ENCODE peak calls at places on chromosomes 11 and 22, in nine cellular contexts. V is activated B cell treated with CpG ODN at 0.5 μM for 24 hours, L is AG09309, K is spleen, N is SK-N-SH, M is cardiac muscle cell, B is cardiac fibroblast, W is transverse colon, F is Panc1. D is an unnamed sample.
A peak's percentile ranks its signal among the peaks of the same experiment; 100 is the strongest.

GRCh38 chr11:2775083-2775625 is 75.4 kb upstream of the KCNQ1OT1 start:
- DNase-seq in V (no peak), L (no peak), K (peak; percentile 53), N (no peak), M (no peak), B (no peak), W (no peak), F (no peak), D (no peak)

GRCh38 chr11:13928566-13929251 is 33.8 kb upstream of the SPON1 start:
- DNase-seq in V (no peak), L (peak; percentile 20), K (no peak), N (no peak), M (peak; percentile 90), B (peak; percentile 87), W (no peak), F (no peak), D (no peak)

GRCh38 chr11:116605543-116605942 is 167.2 kb downstream of the BUD13 start:
- DNase-seq in V (no peak), L (no peak), K (no peak), N (no peak), M (peak; percentile 46), B (peak; percentile 27), W (peak; percentile 19), F (no peak), D (no peak)

GRCh38 chr11:115613986-115614625 is 109.9 kb upstream of the CADM1 start:
- DNase-seq in V (no peak), L (peak; percentile 32), K (no peak), N (no peak), M (peak; percentile 19), B (no peak), W (no peak), F (peak; percentile 46), D (no peak)

GRCh38 chr11:60078021-60078420 is 10.4 kb upstream of the MS4A2 start:
- DNase-seq in V (no peak), L (no peak), K (no peak), N (no peak), M (no peak), B (no peak), W (no peak), F (no peak), D (no peak)

GRCh38 chr22:30390974-30391691 is 3.9 kb upstream of the RNF215 start:
- DNase-seq in V (peak; percentile 71), L (peak; percentile 31), K (peak; percentile 92), N (peak; percentile 80), M (peak; percentile 73), B (peak; percentile 70), W (peak; percentile 82), F (peak; percentile 41), D (no peak)

GRCh38 chr11:32706985-32707736 is 87.3 kb downstream of the CCDC73 start:
- DNase-seq in V (no peak), L (peak; percentile 39), K (no peak), N (no peak), M (peak; percentile 55), B (peak; percentile 52), W (no peak), F (peak; percentile 54), D (no peak)

GRCh38 chr22:41288245-41288946 is 2.4 kb upstream of the RANGAP1 start:
- DNase-seq in V (no peak), L (no peak), K (no peak), N (no peak), M (peak; percentile 64), B (peak; percentile 67), W (peak; percentile 35), F (peak; percentile 83), D (no peak)

GRCh38 chr22:46693634-46694422 is 44.2 kb downstream of the CERK start:
- DNase-seq in V (no peak), L (no peak), K (no peak), N (no peak), M (no peak), B (no peak), W (no peak), F (no peak), D (no peak)

GRCh38 chr11:30314625-30315024 is 8.3 kb upstream of the ARL14EP start:
- DNase-seq in V (no peak), L (no peak), K (no peak), N (no peak), M (peak; percentile 15), B (peak; percentile 30), W (no peak), F (no peak), D (no peak)

GRCh38 chr11:126581871-126582270 is 226.4 kb downstream of the ST3GAL4 start:
- DNase-seq in V (no peak), L (no peak), K (peak; percentile 39), N (no peak), M (no peak), B (no peak), W (no peak), F (no peak), D (no peak)

GRCh38 chr11:81959341-81959740 is 774.3 kb downstream of the FAM181B start:
- DNase-seq in V (no peak), L (no peak), K (no peak), N (no peak), M (no peak), B (no peak), W (no peak), F (no peak), D (no peak)

GRCh38 chr22:41030891-41031290 is 61.5 kb upstream of the EP300 start:
- DNase-seq in V (no peak), L (peak; percentile 61), K (no peak), N (no peak), M (peak; percentile 88), B (peak; percentile 82), W (no peak), F (no peak), D (no peak)

GRCh38 chr11:60895687-60896086 is 10.7 kb downstream of the PRPF19 start:
- DNase-seq in V (no peak), L (no peak), K (no peak), N (no peak), M (no peak), B (no peak), W (peak; percentile 59), F (no peak), D (no peak)

GRCh38 chr22:37483594-37484114 is 2.5 kb downstream of the MFNG start:
- DNase-seq in V (no peak), L (no peak), K (no peak), N (no peak), M (no peak), B (no peak), W (no peak), F (no peak), D (no peak)

GRCh38 chr11:102666331-102666957 is 39.1 kb downstream of the MMP27 start:
- DNase-seq in V (no peak), L (peak; percentile 8), K (no peak), N (peak; percentile 34), M (peak; percentile 67), B (peak; percentile 65), W (peak; percentile 18), F (peak; percentile 41), D (no peak)

GRCh38 chr11:102662607-102663006 is 37.5 kb upstream of the MMP20 start:
- DNase-seq in V (no peak), L (no peak), K (no peak), N (no peak), M (no peak), B (no peak), W (no peak), F (no peak), D (no peak)

GRCh38 chr11:102669664-102670063 is 35.9 kb downstream of the MMP27 start:
- DNase-seq in V (no peak), L (no peak), K (no peak), N (no peak), M (no peak), B (no peak), W (no peak), F (no peak), D (no peak)

GRCh38 chr11:102661040-102661439 is 35.9 kb upstream of the MMP20 start:
- DNase-seq in V (no peak), L (no peak), K (no peak), N (no peak), M (no peak), B (no peak), W (no peak), F (no peak), D (no peak)

DNA sequence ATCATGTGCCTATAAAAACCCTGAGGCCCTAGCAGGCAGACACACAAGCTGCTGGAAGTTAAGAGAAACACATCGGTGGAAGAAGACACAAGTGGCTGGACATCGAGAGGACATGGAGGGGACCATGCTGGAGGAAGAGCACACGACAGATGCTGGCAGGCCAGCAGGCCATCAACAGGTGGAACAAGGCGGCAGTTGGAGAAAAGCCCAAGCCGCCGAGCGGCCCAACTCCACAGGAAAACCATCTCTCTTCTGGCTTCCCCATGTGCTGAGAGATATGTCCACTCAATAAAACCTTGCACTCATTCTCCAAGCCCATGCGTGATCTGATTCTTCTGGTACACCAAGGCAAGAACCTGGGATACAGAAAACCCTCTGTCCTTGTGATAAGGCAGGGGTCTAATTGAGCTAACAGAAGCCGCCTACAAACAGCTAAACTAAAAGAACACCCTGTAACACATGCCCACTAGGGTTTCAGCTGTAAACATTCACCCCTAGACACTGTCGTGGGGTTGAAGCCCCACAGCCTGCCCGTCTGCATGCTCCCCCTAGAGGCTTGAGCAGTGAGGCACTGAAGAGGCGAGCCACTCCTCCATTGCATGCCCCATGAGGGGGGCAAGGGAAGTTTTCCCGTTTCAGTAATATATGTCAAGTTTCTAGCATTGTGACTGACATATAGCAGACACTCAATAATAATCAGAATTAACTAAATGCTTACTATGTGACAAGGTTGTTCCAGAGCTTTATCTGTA is 39.0 kb upstream of the MMP20 start:
- DNase-seq in V (no peak), L (no peak), K (no peak), N (no peak), M (peak; percentile 11), B (no peak), W (no peak), F (no peak), D (no peak)
- TF ChIP-seq CTCF in V (no peak), L (peak; percentile 46), K (no peak), N (peak; percentile 47), M (peak; percentile 45), B (peak; percentile 64), W (no peak), F (peak; percentile 53), D (no peak)

GRCh38 chr22:49394116-49394785 is 433.4 kb downstream of the BRD1 start:
- DNase-seq in V (no peak), L (no peak), K (no peak), N (no peak), M (no peak), B (no peak), W (no peak), F (no peak), D (no peak)
- TF ChIP-seq CTCF in V (no peak), L (no peak), K (no peak), N (no peak), M (no peak), B (no peak), W (no peak), F (no peak), D (no peak)

DNA sequence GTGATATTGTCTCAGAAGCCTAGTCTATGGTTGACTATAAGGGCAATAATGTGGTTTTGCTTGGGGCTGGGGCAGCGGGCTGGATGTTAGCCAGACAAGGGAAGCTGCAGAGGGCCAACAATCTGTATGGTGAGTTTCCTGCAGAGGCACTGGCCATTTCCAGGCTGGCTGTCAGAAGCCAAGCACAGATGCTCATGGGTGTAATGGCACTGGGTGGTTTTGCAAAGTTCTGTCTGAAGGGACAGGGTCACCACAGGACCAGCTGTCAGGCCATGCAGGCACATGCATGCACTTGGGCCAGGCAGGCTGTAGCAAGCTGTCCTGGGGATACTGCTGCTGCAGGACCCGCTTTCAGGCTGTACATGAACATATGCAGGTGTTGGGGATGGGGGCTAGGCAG is 41.7 kb upstream of the MUC15 start:
- DNase-seq in V (no peak), L (no peak), K (no peak), N (no peak), M (no peak), B (no peak), W (no peak), F (no peak), D (no peak)
- TF ChIP-seq CTCF in V (no peak), L (no peak), K (no peak), N (no peak), M (no peak), B (no peak), W (no peak), F (no peak), D (no peak)

GRCh38 chr22:17201285-17201945 is 17.8 kb downstream of the ADA2 start:
- DNase-seq in V (no peak), L (no peak), K (no peak), N (no peak), M (peak; percentile 44), B (peak; percentile 22), W (no peak), F (no peak), D (no peak)
- TF ChIP-seq CTCF in V (no peak), L (peak; percentile 25), K (no peak), N (peak; percentile 39), M (peak; percentile 40), B (peak; percentile 18), W (peak; percentile 8), F (no peak), D (no peak)